ENCODE peak calls at places on chromosome 7, in eight cellular contexts. One of them, this sample, is unnamed.

GRCh38 chr7:64557601-64558322 is 5.1 kb downstream of the ZNF680 start:
- DNase-seq in ELF-1: no peak
- DNase-seq in stomach: no peak
- DNase-seq in astrocyte of the spinal cord: no peak
- DNase-seq in NCI-H1105 treated with DMSO at 0.1 percent for 48 hours: no peak
- DNase-seq in uterus: no peak
- DNase-seq in T-helper 9 cell: no peak
- DNase-seq in SK-MEL-5: no peak
- DNase-seq in this sample: no peak

GRCh38 chr7:81600608-81601007 is 169.2 kb downstream of the HGF start:
- DNase-seq in SK-MEL-5: peak; percentile 22
- DNase-seq in stomach: no peak
- DNase-seq in ELF-1: no peak
- DNase-seq in T-helper 9 cell: no peak
- DNase-seq in astrocyte of the spinal cord: peak; percentile 75
- DNase-seq in uterus: no peak
- DNase-seq in NCI-H1105 treated with DMSO at 0.1 percent for 48 hours: no peak
- DNase-seq in this sample: no peak

GRCh38 chr7:116339564-116339963 is 129.2 kb downstream of the TES start:
- DNase-seq in uterus: no peak
- DNase-seq in astrocyte of the spinal cord: peak; percentile 45
- DNase-seq in ELF-1: no peak
- DNase-seq in SK-MEL-5: no peak
- DNase-seq in T-helper 9 cell: no peak
- DNase-seq in stomach: no peak
- DNase-seq in NCI-H1105 treated with DMSO at 0.1 percent for 48 hours: no peak
- DNase-seq in this sample: no peak

GRCh38 chr7:29926216-29926615 is 63.4 kb downstream of the SCRN1 start:
- DNase-seq in uterus: no peak
- DNase-seq in T-helper 9 cell: no peak
- DNase-seq in astrocyte of the spinal cord: no peak
- DNase-seq in stomach: no peak
- DNase-seq in SK-MEL-5: no peak
- DNase-seq in NCI-H1105 treated with DMSO at 0.1 percent for 48 hours: no peak
- DNase-seq in ELF-1: no peak
- DNase-seq in this sample: no peak

GRCh38 chr7:51186531-51186930 is 130.1 kb downstream of the COBL start:
- DNase-seq in uterus: no peak
- DNase-seq in astrocyte of the spinal cord: no peak
- DNase-seq in ELF-1: no peak
- DNase-seq in NCI-H1105 treated with DMSO at 0.1 percent for 48 hours: no peak
- DNase-seq in SK-MEL-5: no peak
- DNase-seq in T-helper 9 cell: no peak
- DNase-seq in stomach: no peak
- DNase-seq in this sample: peak; percentile 61

GRCh38 chr7:157760004-157760730 is 423.4 kb downstream of the DNAJB6 start:
- DNase-seq in SK-MEL-5: no peak
- DNase-seq in NCI-H1105 treated with DMSO at 0.1 percent for 48 hours: no peak
- DNase-seq in ELF-1: no peak
- DNase-seq in uterus: no peak
- DNase-seq in stomach: no peak
- DNase-seq in astrocyte of the spinal cord: no peak
- DNase-seq in T-helper 9 cell: no peak
- DNase-seq in this sample: no peak

GRCh38 chr7:112056409-112056808 is 149.8 kb downstream of the DOCK4 start:
- DNase-seq in uterus: no peak
- DNase-seq in SK-MEL-5: no peak
- DNase-seq in ELF-1: no peak
- DNase-seq in stomach: no peak
- DNase-seq in NCI-H1105 treated with DMSO at 0.1 percent for 48 hours: no peak
- DNase-seq in T-helper 9 cell: no peak
- DNase-seq in astrocyte of the spinal cord: peak; percentile 10
- DNase-seq in this sample: no peak

GRCh38 chr7:145289384-145289783 is 453.5 kb upstream of the TPK1 start:
- DNase-seq in NCI-H1105 treated with DMSO at 0.1 percent for 48 hours: no peak
- DNase-seq in uterus: no peak
- DNase-seq in astrocyte of the spinal cord: no peak
- DNase-seq in stomach: no peak
- DNase-seq in T-helper 9 cell: no peak
- DNase-seq in ELF-1: no peak
- DNase-seq in SK-MEL-5: no peak
- DNase-seq in this sample: no peak

GRCh38 chr7:150941983-150942590 is 36.0 kb downstream of the KCNH2 start:
- DNase-seq in SK-MEL-5: no peak
- DNase-seq in stomach: no peak
- DNase-seq in NCI-H1105 treated with DMSO at 0.1 percent for 48 hours: no peak
- DNase-seq in T-helper 9 cell: peak; percentile 24
- DNase-seq in astrocyte of the spinal cord: no peak
- DNase-seq in uterus: peak; percentile 35
- DNase-seq in ELF-1: no peak
- DNase-seq in this sample: no peak

GRCh38 chr7:127730658-127731276 is 78.8 kb downstream of the SND1 start:
- DNase-seq in ELF-1: no peak
- DNase-seq in uterus: no peak
- DNase-seq in astrocyte of the spinal cord: no peak
- DNase-seq in SK-MEL-5: no peak
- DNase-seq in T-helper 9 cell: no peak
- DNase-seq in stomach: no peak
- DNase-seq in NCI-H1105 treated with DMSO at 0.1 percent for 48 hours: no peak
- DNase-seq in this sample: no peak

GRCh38 chr7:114924066-114924712 is 2.3 kb downstream of the MDFIC start:
- DNase-seq in astrocyte of the spinal cord: no peak
- DNase-seq in SK-MEL-5: no peak
- DNase-seq in T-helper 9 cell: no peak
- DNase-seq in ELF-1: no peak
- DNase-seq in uterus: no peak
- DNase-seq in NCI-H1105 treated with DMSO at 0.1 percent for 48 hours: no peak
- DNase-seq in stomach: no peak
- DNase-seq in this sample: no peak

GRCh38 chr7:123865517-123866117 is 20.6 kb downstream of the HYAL4 start:
- DNase-seq in SK-MEL-5: peak; percentile 88
- DNase-seq in ELF-1: peak; percentile 35
- DNase-seq in NCI-H1105 treated with DMSO at 0.1 percent for 48 hours: peak; percentile 62
- DNase-seq in T-helper 9 cell: peak; percentile 2
- DNase-seq in stomach: peak; percentile 60
- DNase-seq in uterus: peak; percentile 57
- DNase-seq in astrocyte of the spinal cord: peak; percentile 76
- DNase-seq in this sample: peak; percentile 73

GRCh38 chr7:138030679-138031351 is 28.9 kb upstream of the CREB3L2 start:
- DNase-seq in T-helper 9 cell: no peak
- DNase-seq in stomach: no peak
- DNase-seq in uterus: no peak
- DNase-seq in SK-MEL-5: peak; percentile 55
- DNase-seq in NCI-H1105 treated with DMSO at 0.1 percent for 48 hours: no peak
- DNase-seq in ELF-1: no peak
- DNase-seq in astrocyte of the spinal cord: no peak
- DNase-seq in this sample: no peak

GRCh38 chr7:30988346-30989005 is 24.7 kb downstream of the GHRHR start:
- DNase-seq in stomach: peak; percentile 30
- DNase-seq in astrocyte of the spinal cord: no peak
- DNase-seq in uterus: no peak
- DNase-seq in T-helper 9 cell: no peak
- DNase-seq in NCI-H1105 treated with DMSO at 0.1 percent for 48 hours: no peak
- DNase-seq in ELF-1: peak; percentile 88
- DNase-seq in SK-MEL-5: no peak
- DNase-seq in this sample: peak; percentile 29

GRCh38 chr7:157419030-157419293 is 82.2 kb downstream of the DNAJB6 start:
- DNase-seq in astrocyte of the spinal cord: no peak
- DNase-seq in ELF-1: no peak
- DNase-seq in T-helper 9 cell: no peak
- DNase-seq in SK-MEL-5: no peak
- DNase-seq in uterus: no peak
- DNase-seq in stomach: no peak
- DNase-seq in NCI-H1105 treated with DMSO at 0.1 percent for 48 hours: no peak
- DNase-seq in this sample: no peak

GRCh38 chr7:64407148-64407547 is 93.4 kb downstream of the ZNF736 start:
- DNase-seq in ELF-1: no peak
- DNase-seq in astrocyte of the spinal cord: no peak
- DNase-seq in T-helper 9 cell: no peak
- DNase-seq in NCI-H1105 treated with DMSO at 0.1 percent for 48 hours: no peak
- DNase-seq in SK-MEL-5: no peak
- DNase-seq in uterus: no peak
- DNase-seq in stomach: no peak
- DNase-seq in this sample: no peak

GRCh38 chr7:88638583-88638982 is 120.9 kb upstream of the ZNF804B start:
- DNase-seq in stomach: no peak
- DNase-seq in T-helper 9 cell: no peak
- DNase-seq in uterus: no peak
- DNase-seq in astrocyte of the spinal cord: no peak
- DNase-seq in SK-MEL-5: no peak
- DNase-seq in ELF-1: no peak
- DNase-seq in NCI-H1105 treated with DMSO at 0.1 percent for 48 hours: no peak
- DNase-seq in this sample: peak; percentile 22

GRCh38 chr7:47943676-47944474 is 4.4 kb downstream of the PKD1L1 start:
- DNase-seq in T-helper 9 cell: no peak
- DNase-seq in SK-MEL-5: no peak
- DNase-seq in astrocyte of the spinal cord: no peak
- DNase-seq in uterus: no peak
- DNase-seq in ELF-1: no peak
- DNase-seq in NCI-H1105 treated with DMSO at 0.1 percent for 48 hours: no peak
- DNase-seq in stomach: no peak
- DNase-seq in this sample: no peak

GRCh38 chr7:156722427-156722826 is 81.9 kb downstream of the RNF32 start:
- DNase-seq in SK-MEL-5: no peak
- DNase-seq in astrocyte of the spinal cord: no peak
- DNase-seq in NCI-H1105 treated with DMSO at 0.1 percent for 48 hours: no peak
- DNase-seq in stomach: no peak
- DNase-seq in T-helper 9 cell: no peak
- DNase-seq in ELF-1: no peak
- DNase-seq in uterus: no peak
- DNase-seq in this sample: no peak

GRCh38 chr7:149354119-149354518 is 92.1 kb downstream of the ZNF783 start:
- DNase-seq in NCI-H1105 treated with DMSO at 0.1 percent for 48 hours: no peak
- DNase-seq in astrocyte of the spinal cord: no peak
- DNase-seq in stomach: no peak
- DNase-seq in T-helper 9 cell: no peak
- DNase-seq in SK-MEL-5: no peak
- DNase-seq in ELF-1: no peak
- DNase-seq in uterus: no peak
- DNase-seq in this sample: peak; percentile 28

GRCh38 chr7:91267558-91267955 is 3.3 kb downstream of the FZD1 start:
- DNase-seq in SK-MEL-5: no peak
- DNase-seq in uterus: no peak
- DNase-seq in ELF-1: no peak
- DNase-seq in stomach: no peak
- DNase-seq in T-helper 9 cell: no peak
- DNase-seq in NCI-H1105 treated with DMSO at 0.1 percent for 48 hours: no peak
- DNase-seq in astrocyte of the spinal cord: peak; percentile 80
- DNase-seq in this sample: no peak

GRCh38 chr7:79124331-79124730 is 329.1 kb downstream of the MAGI2 start:
- DNase-seq in SK-MEL-5: no peak
- DNase-seq in astrocyte of the spinal cord: no peak
- DNase-seq in ELF-1: no peak
- DNase-seq in NCI-H1105 treated with DMSO at 0.1 percent for 48 hours: no peak
- DNase-seq in stomach: no peak
- DNase-seq in uterus: no peak
- DNase-seq in T-helper 9 cell: no peak
- DNase-seq in this sample: no peak

GRCh38 chr7:149811831-149812490 is 26.2 kb upstream of the ZNF862 start:
- DNase-seq in NCI-H1105 treated with DMSO at 0.1 percent for 48 hours: no peak
- DNase-seq in stomach: no peak
- DNase-seq in uterus: no peak
- DNase-seq in ELF-1: no peak
- DNase-seq in T-helper 9 cell: no peak
- DNase-seq in astrocyte of the spinal cord: no peak
- DNase-seq in SK-MEL-5: no peak
- DNase-seq in this sample: no peak

GRCh38 chr7:55546826-55547225 is 25.5 kb downstream of the VOPP1 start:
- DNase-seq in uterus: peak; percentile 41
- DNase-seq in astrocyte of the spinal cord: peak; percentile 81
- DNase-seq in T-helper 9 cell: no peak
- DNase-seq in stomach: peak; percentile 83
- DNase-seq in SK-MEL-5: peak; percentile 32
- DNase-seq in NCI-H1105 treated with DMSO at 0.1 percent for 48 hours: peak; percentile 48
- DNase-seq in ELF-1: no peak
- DNase-seq in this sample: peak; percentile 66

GRCh38 chr7:127366680-127367079 is 25.8 kb downstream of the ZNF800 start:
- DNase-seq in astrocyte of the spinal cord: no peak
- DNase-seq in T-helper 9 cell: no peak
- DNase-seq in SK-MEL-5: no peak
- DNase-seq in NCI-H1105 treated with DMSO at 0.1 percent for 48 hours: no peak
- DNase-seq in ELF-1: no peak
- DNase-seq in stomach: no peak
- DNase-seq in uterus: no peak
- DNase-seq in this sample: no peak

GRCh38 chr7:138607216-138608126 is 93.7 kb downstream of the SVOPL start:
- DNase-seq in SK-MEL-5: no peak
- DNase-seq in ELF-1: no peak
- DNase-seq in uterus: no peak
- DNase-seq in NCI-H1105 treated with DMSO at 0.1 percent for 48 hours: no peak
- DNase-seq in astrocyte of the spinal cord: no peak
- DNase-seq in stomach: no peak
- DNase-seq in T-helper 9 cell: no peak
- DNase-seq in this sample: no peak

GRCh38 chr7:75881436-75882095 is 2.7 kb downstream of the RHBDD2 start:
- DNase-seq in astrocyte of the spinal cord: no peak
- DNase-seq in uterus: no peak
- DNase-seq in ELF-1: peak; percentile 65
- DNase-seq in SK-MEL-5: no peak
- DNase-seq in T-helper 9 cell: no peak
- DNase-seq in stomach: no peak
- DNase-seq in NCI-H1105 treated with DMSO at 0.1 percent for 48 hours: no peak
- DNase-seq in this sample: no peak

GRCh38 chr7:26508481-26508880 is 216.8 kb downstream of the SNX10 start:
- DNase-seq in uterus: no peak
- DNase-seq in ELF-1: no peak
- DNase-seq in stomach: no peak
- DNase-seq in T-helper 9 cell: no peak
- DNase-seq in NCI-H1105 treated with DMSO at 0.1 percent for 48 hours: no peak
- DNase-seq in SK-MEL-5: no peak
- DNase-seq in astrocyte of the spinal cord: no peak
- DNase-seq in this sample: no peak